ENCODE peak calls at places on chromosome 17, in four cellular contexts. One of them, this sample, is unnamed.

GRCh38 chr17:6901086-6901485 is 69.6 kb upstream of the TEKT1 start:
- DNase-seq in right cardiac atrium: no peak
- DNase-seq in OCI-LY7: no peak
- DNase-seq in gastrocnemius medialis: no peak
- DNase-seq in this sample: no peak

GRCh38 chr17:19384723-19385391 is 2.1 kb downstream of the MFAP4 start:
- DNase-seq in right cardiac atrium: peak; percentile 96
- DNase-seq in OCI-LY7: no peak
- DNase-seq in gastrocnemius medialis: peak; percentile 89
- DNase-seq in this sample: peak; percentile 94

GRCh38 chr17:52202572-52202876 is 44.0 kb upstream of the CA10 start:
- DNase-seq in right cardiac atrium: no peak
- DNase-seq in OCI-LY7: no peak
- DNase-seq in gastrocnemius medialis: no peak
- DNase-seq in this sample: no peak

GRCh38 chr17:66625321-66625767 is 209.6 kb upstream of the CACNG5 start:
- DNase-seq in right cardiac atrium: no peak
- DNase-seq in OCI-LY7: peak; percentile 32
- DNase-seq in gastrocnemius medialis: no peak
- DNase-seq in this sample: no peak

GRCh38 chr17:35299108-35299507 is 56.2 kb downstream of the SLFN5 start:
- DNase-seq in right cardiac atrium: no peak
- DNase-seq in OCI-LY7: no peak
- DNase-seq in gastrocnemius medialis: no peak
- DNase-seq in this sample: no peak

GRCh38 chr17:62965149-62965648 is 836 bp upstream of the TANC2 start:
- DNase-seq in right cardiac atrium: no peak
- DNase-seq in OCI-LY7: no peak
- DNase-seq in gastrocnemius medialis: no peak
- DNase-seq in this sample: no peak

GRCh38 chr17:57834146-57834741 is 15.6 kb downstream of the MRPS23 start:
- DNase-seq in right cardiac atrium: no peak
- DNase-seq in OCI-LY7: no peak
- DNase-seq in gastrocnemius medialis: peak; percentile 97
- DNase-seq in this sample: no peak

GRCh38 chr17:62062313-62062712 is 2.8 kb downstream of the MED13 start:
- DNase-seq in right cardiac atrium: no peak
- DNase-seq in OCI-LY7: no peak
- DNase-seq in gastrocnemius medialis: no peak
- DNase-seq in this sample: no peak

GRCh38 chr17:52201764-52202571 is 43.5 kb upstream of the CA10 start:
- DNase-seq in right cardiac atrium: no peak
- DNase-seq in OCI-LY7: no peak
- DNase-seq in gastrocnemius medialis: no peak
- DNase-seq in this sample: no peak

GRCh38 chr17:16447676-16448075 is 32.3 kb downstream of the TRPV2 start:
- DNase-seq in right cardiac atrium: peak; percentile 32
- DNase-seq in OCI-LY7: no peak
- DNase-seq in gastrocnemius medialis: no peak
- DNase-seq in this sample: no peak

GRCh38 chr17:59332890-59333377 is 1.5 kb downstream of the YPEL2 start:
- DNase-seq in right cardiac atrium: peak; percentile 60
- DNase-seq in OCI-LY7: no peak
- DNase-seq in gastrocnemius medialis: peak; percentile 69
- DNase-seq in this sample: peak; percentile 37

GRCh38 chr17:19937522-19937921 is 40.1 kb downstream of the AKAP10 start:
- DNase-seq in right cardiac atrium: no peak
- DNase-seq in OCI-LY7: no peak
- DNase-seq in gastrocnemius medialis: no peak
- DNase-seq in this sample: no peak

GRCh38 chr17:17575360-17576251 is 15.9 kb downstream of the PEMT start:
- DNase-seq in right cardiac atrium: peak; percentile 50
- DNase-seq in OCI-LY7: no peak
- DNase-seq in gastrocnemius medialis: no peak
- DNase-seq in this sample: no peak

GRCh38 chr17:67111808-67112207 is 67.5 kb downstream of the CACNG1 start:
- DNase-seq in right cardiac atrium: no peak
- DNase-seq in OCI-LY7: no peak
- DNase-seq in gastrocnemius medialis: no peak
- DNase-seq in this sample: no peak

GRCh38 chr17:70913086-70913485 is 743.8 kb downstream of the KCNJ2 start:
- DNase-seq in right cardiac atrium: no peak
- DNase-seq in OCI-LY7: no peak
- DNase-seq in gastrocnemius medialis: no peak
- DNase-seq in this sample: no peak

GRCh38 chr17:57485916-57486315 is 229.6 kb downstream of the MSI2 start:
- DNase-seq in right cardiac atrium: no peak
- DNase-seq in OCI-LY7: no peak
- DNase-seq in gastrocnemius medialis: no peak
- DNase-seq in this sample: no peak

GRCh38 chr17:14950216-14950615 is 314.9 kb downstream of the PMP22 start:
- DNase-seq in right cardiac atrium: no peak
- DNase-seq in OCI-LY7: no peak
- DNase-seq in gastrocnemius medialis: no peak
- DNase-seq in this sample: no peak

GRCh38 chr17:7102421-7102820 is 12.2 kb downstream of the ASGR2 start:
- DNase-seq in right cardiac atrium: no peak
- DNase-seq in OCI-LY7: no peak
- DNase-seq in gastrocnemius medialis: no peak
- DNase-seq in this sample: no peak

GRCh38 chr17:82668631-82669099 is 20.4 kb upstream of the WDR45B start:
- DNase-seq in right cardiac atrium: peak; percentile 86
- DNase-seq in OCI-LY7: peak; percentile 73
- DNase-seq in gastrocnemius medialis: peak; percentile 45
- DNase-seq in this sample: no peak

GRCh38 chr17:64024781-64025731 is 4.6 kb upstream of the ICAM2 start:
- DNase-seq in right cardiac atrium: no peak
- DNase-seq in OCI-LY7: no peak
- DNase-seq in gastrocnemius medialis: no peak
- DNase-seq in this sample: no peak

DNA sequence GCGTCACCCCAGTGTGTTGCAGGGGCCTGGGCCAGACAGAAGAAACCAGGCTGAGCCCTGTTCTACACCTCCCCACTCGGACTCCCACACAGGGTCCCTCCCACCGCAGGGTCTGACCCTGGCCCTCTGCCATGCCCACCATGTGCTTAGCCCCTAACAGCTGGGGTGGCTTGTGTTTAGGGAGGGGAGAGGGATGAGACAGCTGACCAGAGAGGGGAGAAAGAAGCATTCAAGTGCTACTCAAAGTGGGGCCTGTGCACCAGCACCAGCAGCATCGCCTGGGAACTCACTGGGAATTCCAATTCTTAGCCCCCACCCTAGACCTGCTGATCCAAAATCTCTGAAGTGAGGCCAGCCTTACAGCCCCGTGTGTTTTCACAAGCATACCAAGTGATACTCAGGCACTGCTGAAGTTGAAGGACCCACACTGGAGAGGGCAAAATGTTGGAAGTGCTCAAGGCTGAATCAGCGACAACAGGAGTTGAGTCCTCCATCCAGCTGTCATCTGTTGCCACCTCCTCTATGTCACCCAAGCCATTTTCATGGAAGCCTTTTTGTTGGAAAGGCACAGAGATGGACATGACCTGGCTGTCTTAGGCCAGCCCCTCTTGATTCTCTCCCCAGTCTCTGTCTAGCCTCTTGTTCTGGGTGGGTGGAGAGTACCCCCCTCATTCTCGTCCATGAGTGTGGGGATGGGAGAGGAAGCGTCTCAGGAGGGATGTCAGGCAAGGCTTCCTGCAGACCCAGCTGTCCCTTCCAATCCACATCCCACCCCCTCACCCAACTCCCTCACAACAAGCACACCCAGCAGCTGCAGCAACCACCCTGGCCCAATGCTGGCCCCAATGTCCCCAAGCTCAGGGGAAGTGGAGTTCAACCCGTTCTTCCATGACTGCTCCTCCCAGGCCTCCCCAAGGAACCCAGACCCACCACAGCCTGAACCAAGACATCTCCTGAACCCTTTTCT is 47.1 kb downstream of the FZD2 start:
- DNase-seq in right cardiac atrium: no peak
- DNase-seq in OCI-LY7: no peak
- DNase-seq in gastrocnemius medialis: no peak
- DNase-seq in this sample: no peak
- H3K4me1 ChIP-seq in right cardiac atrium: no peaks in the 10 kb centered on the region
- H3K4me1 ChIP-seq in OCI-LY7: no peaks in the 10 kb centered on the region
- H3K4me1 ChIP-seq in gastrocnemius medialis: no peaks in the 10 kb centered on the region
- H3K4me1 ChIP-seq in this sample: peaks cover 38% of the 10 kb centered on the region

GRCh38 chr17:3912827-3913226 is 3.4 kb downstream of the P2RX1 start:
- DNase-seq in right cardiac atrium: no peak
- DNase-seq in OCI-LY7: no peak
- DNase-seq in gastrocnemius medialis: no peak
- DNase-seq in this sample: no peak

GRCh38 chr17:3913531-3914318 is 2.5 kb downstream of the P2RX1 start:
- DNase-seq in right cardiac atrium: peak; percentile 93
- DNase-seq in OCI-LY7: peak; percentile 88
- DNase-seq in gastrocnemius medialis: peak; percentile 51
- DNase-seq in this sample: peak; percentile 69

GRCh38 chr17:3915642-3916012 is 638 bp downstream of the P2RX1 start:
- DNase-seq in right cardiac atrium: no peak
- DNase-seq in OCI-LY7: no peak
- DNase-seq in gastrocnemius medialis: no peak
- DNase-seq in this sample: no peak

GRCh38 chr17:3916013-3916696 is at the start of gene P2RX1:
- DNase-seq in right cardiac atrium: peak; percentile 85
- DNase-seq in OCI-LY7: peak; percentile 43
- DNase-seq in gastrocnemius medialis: no peak
- DNase-seq in this sample: no peak

DNA sequence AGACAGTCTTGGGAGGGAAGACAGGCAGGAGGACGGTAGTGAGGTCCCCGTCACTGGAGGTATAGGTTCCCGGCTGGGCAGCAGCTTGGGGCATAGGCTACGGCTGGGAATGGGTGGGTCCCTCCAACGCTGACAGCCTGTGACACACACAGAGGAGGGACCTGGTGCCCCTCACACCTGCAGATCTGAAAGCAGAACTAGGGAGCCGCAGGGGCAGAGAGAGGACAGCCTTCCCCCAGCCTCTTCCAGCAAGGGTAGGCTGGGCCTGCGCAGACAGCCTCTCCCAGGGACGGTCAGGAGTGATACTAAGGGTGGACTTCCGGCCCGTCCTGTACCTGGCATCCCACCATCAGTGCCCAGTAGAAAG is 2.0 kb downstream of the P2RX1 start:
- DNase-seq in right cardiac atrium: no peak
- DNase-seq in OCI-LY7: peak; percentile 91
- DNase-seq in gastrocnemius medialis: no peak
- DNase-seq in this sample: no peak
- H3K4me1 ChIP-seq in right cardiac atrium: peaks cover 14% of the 10 kb centered on the region
- H3K4me1 ChIP-seq in OCI-LY7: peaks cover 58% of the 10 kb centered on the region
- H3K4me1 ChIP-seq in gastrocnemius medialis: peaks cover 9% of the 10 kb centered on the region
- H3K4me1 ChIP-seq in this sample: no peaks in the 10 kb centered on the region

DNA sequence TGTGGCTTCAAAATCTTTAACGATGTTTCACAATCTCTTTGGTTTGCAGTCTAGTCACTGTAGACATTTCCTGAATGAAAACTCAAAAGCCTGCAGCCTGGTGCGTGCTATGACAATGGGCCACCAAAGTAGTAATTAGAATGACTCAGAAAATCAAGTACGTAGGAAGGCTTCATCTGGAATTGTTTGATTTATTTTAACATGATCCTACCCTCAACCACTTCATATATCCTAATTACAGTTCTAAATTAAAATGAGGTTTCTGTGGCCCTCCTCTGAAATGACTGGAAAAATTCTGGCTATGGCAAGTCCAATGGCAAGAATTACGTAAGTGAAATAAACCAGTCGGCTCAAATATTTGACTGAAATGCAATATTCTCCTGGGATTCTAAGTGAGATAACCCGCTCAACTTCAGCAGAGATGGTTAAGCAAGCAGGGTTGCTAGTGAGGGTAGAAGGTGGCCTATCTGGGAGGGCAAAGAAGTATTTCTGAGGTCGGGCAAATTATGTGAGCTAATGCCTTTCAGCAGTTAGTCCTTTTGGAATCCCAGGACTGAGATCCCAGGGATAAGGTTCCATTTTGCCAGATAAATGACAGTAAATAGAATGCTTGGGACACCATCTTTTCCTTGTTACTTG is 145.6 kb upstream of the MYOCD start:
- DNase-seq in right cardiac atrium: no peak
- DNase-seq in OCI-LY7: no peak
- DNase-seq in gastrocnemius medialis: no peak
- DNase-seq in this sample: no peak
- H3K4me1 ChIP-seq in right cardiac atrium: no peaks in the 10 kb centered on the region
- H3K4me1 ChIP-seq in OCI-LY7: no peaks in the 10 kb centered on the region
- H3K4me1 ChIP-seq in gastrocnemius medialis: no peaks in the 10 kb centered on the region
- H3K4me1 ChIP-seq in this sample: no peaks in the 10 kb centered on the region

GRCh38 chr17:65463242-65463641 is 98.2 kb downstream of the AXIN2 start:
- DNase-seq in right cardiac atrium: peak; percentile 87
- DNase-seq in OCI-LY7: no peak
- DNase-seq in gastrocnemius medialis: peak; percentile 96
- DNase-seq in this sample: no peak
- H3K4me1 ChIP-seq in right cardiac atrium: no peaks in the 10 kb centered on the region
- H3K4me1 ChIP-seq in OCI-LY7: no peaks in the 10 kb centered on the region
- H3K4me1 ChIP-seq in gastrocnemius medialis: peaks cover 43% of the 10 kb centered on the region
- H3K4me1 ChIP-seq in this sample: no peaks in the 10 kb centered on the region

DNA sequence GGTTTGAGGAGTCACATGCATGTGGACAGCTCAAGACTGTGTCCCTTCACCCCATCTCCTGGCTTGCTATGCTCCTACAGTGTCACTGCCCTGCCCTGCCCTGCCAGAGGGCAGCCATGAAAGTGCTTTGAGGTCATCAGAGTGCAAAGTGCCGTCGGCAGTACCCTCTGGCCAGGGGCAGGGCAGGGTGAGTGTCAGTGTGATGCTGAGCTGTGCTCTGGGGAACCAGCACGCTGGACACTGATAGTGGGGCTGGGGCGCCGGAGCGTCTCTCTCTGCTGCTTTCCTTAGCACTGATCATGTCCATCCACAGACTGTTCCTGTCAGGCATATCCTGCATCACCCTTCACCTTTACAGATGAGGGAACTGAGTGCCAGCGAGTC is 1.6 kb upstream of the SPATA32 start:
- DNase-seq in right cardiac atrium: peak; percentile 49
- DNase-seq in OCI-LY7: no peak
- DNase-seq in gastrocnemius medialis: peak; percentile 74
- DNase-seq in this sample: no peak
- H3K4me1 ChIP-seq in right cardiac atrium: peaks cover 8% of the 10 kb centered on the region
- H3K4me1 ChIP-seq in OCI-LY7: peaks cover 19% of the 10 kb centered on the region
- H3K4me1 ChIP-seq in gastrocnemius medialis: peaks cover 62% of the 10 kb centered on the region
- H3K4me1 ChIP-seq in this sample: peaks cover 7% of the 10 kb centered on the region

This sample was measured in tibial nerve.